ENCODE peak calls at places on chromosome 3, in eight cellular contexts. U is Panc1; X is tibial artery; V is MCF 10A; N is activated CD8-positive, alpha-beta T cell treated with anti-CD3 and anti-CD28 coated beads for 36 hours; G is body of pancreas; K is HL-60; B is HCT116. T is an unnamed sample.

GRCh38 chr3:30308131-30308530 is 298.3 kb upstream of the TGFBR2 start:
- DNase-seq in X (no peak), U (no peak), K (peak), V (peak), B (no peak), N (no peak), G (no peak), T (no peak)

GRCh38 chr3:148932976-148933375 is 58.4 kb upstream of the GYG1 start:
- DNase-seq in B (no peak), K (no peak), V (no peak), X (no peak), G (no peak), U (no peak), N (no peak), T (no peak)

GRCh38 chr3:124552224-124552623 is 178.0 kb upstream of the UMPS start:
- DNase-seq in U (no peak), N (no peak), V (peak), G (peak), K (no peak), X (no peak), B (no peak), T (no peak)

GRCh38 chr3:186151077-186151971 is 42.4 kb upstream of the ETV5 start:
- DNase-seq in N (no peak), V (no peak), K (no peak), X (no peak), U (no peak), B (no peak), G (peak), T (no peak)

GRCh38 chr3:43620953-43621405 is 832 bp downstream of the ANO10 start:
- DNase-seq in G (no peak), B (no peak), K (no peak), N (no peak), X (no peak), V (peak), U (no peak), T (no peak)

GRCh38 chr3:74564560-74564959 is 49.9 kb downstream of the CNTN3 start:
- DNase-seq in K (no peak), U (no peak), B (no peak), V (no peak), G (no peak), N (no peak), X (no peak), T (no peak)

GRCh38 chr3:40398346-40398745 is 11.4 kb downstream of the ENTPD3 start:
- DNase-seq in K (no peak), V (no peak), N (no peak), B (no peak), X (no peak), G (peak), U (no peak), T (no peak)

GRCh38 chr3:43185656-43186375 is 79.9 kb upstream of the POMGNT2 start:
- DNase-seq in X (no peak), K (no peak), B (no peak), V (no peak), N (no peak), G (no peak), U (no peak), T (no peak)

GRCh38 chr3:73623316-73623715 is 1.4 kb downstream of the PDZRN3 start:
- DNase-seq in V (no peak), K (no peak), G (peak), U (no peak), N (no peak), B (no peak), X (no peak), T (no peak)

GRCh38 chr3:124530916-124531315 is 199.3 kb upstream of the UMPS start:
- DNase-seq in N (no peak), U (no peak), G (no peak), B (no peak), V (no peak), K (no peak), X (no peak), T (no peak)

GRCh38 chr3:39960515-39961403 is 151.3 kb downstream of the MYRIP start:
- DNase-seq in K (no peak), U (no peak), B (no peak), G (no peak), N (no peak), V (no peak), X (peak), T (no peak)

GRCh38 chr3:4494807-4495200 is 1.7 kb downstream of the ITPR1 start:
- DNase-seq in K (no peak), N (no peak), G (no peak), U (no peak), X (no peak), B (no peak), V (no peak), T (no peak)

GRCh38 chr3:23162939-23163338 is 40.2 kb upstream of the UBE2E2 start:
- DNase-seq in N (no peak), G (no peak), V (no peak), B (no peak), K (no peak), X (no peak), U (no peak), T (no peak)

DNA sequence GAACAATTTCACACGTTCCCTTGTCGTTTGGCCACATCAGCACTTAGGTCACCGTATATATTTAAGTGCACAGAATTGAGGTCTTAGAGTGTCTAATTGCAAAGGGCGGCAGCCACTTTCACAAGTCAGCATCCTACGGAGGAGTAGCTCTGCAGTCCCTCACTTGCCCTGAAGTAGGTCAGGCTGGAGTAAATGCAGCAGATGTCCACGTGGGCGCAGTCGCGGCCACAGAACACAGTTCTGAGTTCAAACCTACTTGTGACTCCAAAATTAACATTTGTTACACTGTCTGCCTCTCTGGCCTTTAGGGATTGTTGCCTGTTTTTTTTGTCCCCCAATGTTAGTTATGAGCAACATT is 85.8 kb downstream of the PDCD6IP start:
- DNase-seq in K (no peak), X (no peak), N (peak), B (no peak), U (no peak), V (peak), G (no peak), T (no peak)
- TF ChIP-seq CTCF in K (no peak), X (no peak), N (no peak), B (no peak), U (peak), V (peak), G (peak), T (peak)

DNA sequence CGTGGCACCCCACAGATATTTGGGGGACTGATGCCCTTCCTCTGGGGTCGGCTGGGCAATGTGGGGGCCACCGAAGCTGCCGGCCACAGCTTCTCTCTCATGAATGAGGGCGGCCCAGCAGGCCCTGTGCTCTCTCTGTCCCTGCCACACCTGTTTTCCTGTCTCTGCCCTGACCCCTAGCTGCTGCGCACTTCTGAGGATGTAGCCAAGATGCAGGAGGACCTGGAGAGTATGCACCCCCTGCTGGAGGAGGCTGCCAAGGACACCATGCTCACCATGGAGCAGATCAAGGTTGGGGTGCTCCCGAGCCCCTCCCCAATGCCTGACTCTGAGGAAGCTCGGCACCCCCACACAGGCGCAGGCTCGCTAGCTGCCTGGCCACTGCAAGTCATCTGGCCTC is 59.7 kb downstream of the SEMA3G start:
- DNase-seq in V (peak), X (no peak), N (peak), G (no peak), K (peak), U (peak), B (peak), T (no peak)
- TF ChIP-seq CTCF in V (peak), X (no peak), N (no peak), G (peak), K (peak), U (no peak), B (peak), T (peak)

GRCh38 chr3:13879102-13879945 is 547 bp downstream of the WNT7A start:
- DNase-seq in B (no peak), U (no peak), X (no peak), K (no peak), V (peak), G (no peak), N (peak), T (no peak)

GRCh38 chr3:13879946-13880810 is at the start of gene WNT7A:
- DNase-seq in N (peak), V (peak), U (no peak), K (no peak), B (no peak), G (no peak), X (peak), T (no peak)

GRCh38 chr3:13881536-13882410 is 1.9 kb upstream of the WNT7A start:
- DNase-seq in V (no peak), K (no peak), U (no peak), G (no peak), B (no peak), N (no peak), X (peak), T (no peak)

GRCh38 chr3:13878711-13879101 is 1.2 kb downstream of the WNT7A start:
- DNase-seq in B (no peak), V (peak), U (no peak), X (no peak), G (no peak), K (no peak), N (peak), T (no peak)

GRCh38 chr3:13880811-13881156 is 913 bp upstream of the WNT7A start:
- DNase-seq in U (no peak), K (no peak), V (no peak), N (no peak), X (no peak), B (no peak), G (no peak), T (no peak)
- TF ChIP-seq CTCF in U (no peak), K (no peak), V (no peak), N (peak), X (no peak), B (no peak), G (no peak), T (no peak)

DNA sequence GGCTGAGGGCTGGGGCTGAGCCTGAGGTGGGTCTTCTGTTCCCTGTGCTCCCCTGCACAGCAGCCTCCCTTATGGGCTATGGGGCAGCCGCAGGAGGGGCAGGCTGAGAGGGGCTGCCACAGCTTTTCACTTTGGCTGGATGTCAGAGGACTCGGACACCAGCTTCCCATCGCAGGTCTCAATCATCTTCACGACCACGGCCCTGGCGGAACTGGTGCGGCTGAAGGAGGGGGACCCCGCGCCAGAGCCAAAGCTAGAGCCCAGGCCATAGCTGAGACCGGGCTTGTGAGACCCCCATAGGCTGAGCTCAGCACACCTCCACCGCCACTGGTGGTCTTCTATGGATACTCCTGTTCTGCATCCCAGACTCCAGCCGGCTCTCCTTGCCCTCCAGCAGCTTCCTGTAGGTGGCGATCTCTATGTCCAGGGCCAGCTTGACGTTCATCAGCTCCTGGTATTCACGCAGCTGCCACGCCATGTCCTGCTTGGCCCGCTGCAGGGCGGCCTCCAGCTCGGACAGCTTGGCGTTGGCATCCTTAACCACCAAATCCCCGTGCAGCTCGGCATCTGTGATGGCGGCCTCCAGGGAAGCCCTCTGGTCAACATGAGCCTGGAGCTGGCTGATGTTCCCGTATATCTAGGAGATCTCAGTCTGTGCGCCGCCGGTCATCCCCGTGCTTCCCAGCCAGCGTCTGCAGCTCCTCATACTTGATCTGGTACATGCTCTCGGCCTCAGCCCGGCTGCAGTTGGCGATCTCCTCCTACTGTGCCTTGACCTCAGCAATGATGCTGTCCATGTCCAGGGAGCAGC is 181.7 kb upstream of the SYNPR start:
- DNase-seq in V (no peak), K (no peak), U (no peak), B (no peak), N (no peak), G (no peak), X (no peak), T (no peak)
- TF ChIP-seq CTCF in V (no peak), K (no peak), U (no peak), B (no peak), N (no peak), G (no peak), X (no peak), T (no peak)

DNA sequence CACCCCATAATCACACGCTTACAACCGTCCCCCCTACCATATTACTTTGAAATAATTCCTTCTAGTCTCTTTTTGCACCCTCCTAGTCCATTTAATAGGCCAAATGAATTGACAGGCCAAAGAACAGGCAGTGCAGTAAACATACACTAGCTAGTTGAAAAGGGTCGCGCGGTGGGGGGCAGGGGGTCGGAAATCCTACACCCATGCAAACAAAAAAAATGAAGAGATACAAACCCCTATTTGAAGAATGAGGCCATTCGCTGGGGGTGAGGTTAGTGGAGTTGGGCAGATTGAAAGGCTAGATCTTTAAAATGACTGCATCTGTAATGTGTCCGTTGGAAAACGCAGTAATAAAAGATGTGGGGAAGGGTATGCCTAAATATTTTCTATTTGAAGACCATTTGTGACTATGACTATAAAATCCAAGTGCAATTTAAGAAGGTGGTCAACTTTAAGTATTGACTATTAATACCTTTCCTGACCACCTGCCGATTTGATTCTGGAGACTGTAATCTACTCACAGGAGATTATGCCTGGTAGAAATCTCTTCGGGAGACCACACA is 891 bp upstream of the ARL6 start:
- DNase-seq in U (no peak), B (no peak), N (no peak), V (no peak), X (no peak), G (no peak), K (no peak), T (no peak)
- TF ChIP-seq CTCF in U (no peak), B (no peak), N (no peak), V (no peak), X (no peak), G (no peak), K (no peak), T (no peak)

GRCh38 chr3:169028716-169029115 is 634.8 kb downstream of the MECOM start:
- DNase-seq in X (no peak), N (no peak), K (no peak), V (peak), B (no peak), G (no peak), U (no peak), T (no peak)
- TF ChIP-seq CTCF in X (no peak), N (no peak), K (no peak), V (no peak), B (no peak), G (no peak), U (no peak), T (no peak)

GRCh38 chr3:21835266-21835665 is 84.3 kb upstream of the ZNF385D start:
- DNase-seq in X (no peak), B (no peak), U (no peak), K (no peak), G (no peak), N (no peak), V (peak), T (no peak)

GRCh38 chr3:21839181-21839580 is 88.2 kb upstream of the ZNF385D start:
- DNase-seq in X (no peak), U (no peak), V (no peak), G (no peak), B (no peak), N (no peak), K (no peak), T (no peak)

DNA sequence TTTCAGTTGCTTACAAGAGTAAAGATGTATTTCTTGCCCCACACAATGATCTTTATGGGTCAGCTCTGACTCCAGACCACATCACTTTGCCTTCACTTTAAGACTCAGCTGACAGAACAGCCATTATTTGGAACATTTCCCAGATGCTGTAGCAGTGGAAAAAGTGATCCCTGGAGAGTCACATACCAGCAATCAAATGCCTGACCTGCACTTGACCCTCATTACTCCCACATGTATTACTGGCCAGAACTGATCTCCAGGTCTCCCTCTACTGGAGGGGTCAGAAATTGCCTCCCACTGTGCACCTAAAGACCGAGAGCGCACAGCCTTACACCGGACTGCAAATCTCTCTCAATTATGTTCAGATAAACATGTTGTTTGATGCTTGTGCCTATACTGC is 88.6 kb upstream of the ZNF385D start:
- DNase-seq in N (no peak), K (peak), X (no peak), B (no peak), V (peak), U (no peak), G (no peak), T (no peak)
- TF ChIP-seq CTCF in N (no peak), K (peak), X (peak), B (no peak), V (no peak), U (peak), G (no peak), T (peak)

GRCh38 chr3:162799910-162800309 is 1303.3 kb downstream of the OTOL1 start:
- DNase-seq in U (no peak), B (no peak), K (no peak), X (no peak), G (no peak), N (no peak), V (no peak), T (no peak)
- TF ChIP-seq CTCF in U (no peak), B (no peak), K (no peak), X (no peak), G (no peak), N (no peak), V (no peak), T (no peak)

DNA sequence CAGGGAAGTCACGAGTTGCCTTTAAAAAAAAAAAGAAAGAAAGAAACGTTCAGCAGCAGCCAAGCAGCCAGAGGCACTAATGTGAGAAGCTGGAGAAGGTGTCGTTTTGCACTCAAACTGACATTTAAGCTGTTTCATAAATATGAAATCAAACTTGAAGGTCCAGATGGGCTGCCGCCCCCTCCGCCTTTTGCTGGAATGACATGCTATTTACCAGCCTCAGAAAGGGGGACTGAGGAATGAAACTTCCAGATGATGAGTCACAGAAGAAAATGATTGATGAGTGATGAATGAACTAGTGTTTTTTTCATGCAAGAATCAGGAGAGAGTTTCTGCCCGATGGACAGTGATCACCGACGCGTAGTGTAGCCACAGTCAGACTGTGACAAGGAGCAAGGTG is 396.8 kb downstream of the IGSF11 start:
- DNase-seq in U (no peak), B (no peak), N (no peak), G (no peak), K (no peak), V (no peak), X (no peak), T (no peak)
- TF ChIP-seq CTCF in U (no peak), B (no peak), N (no peak), G (no peak), K (no peak), V (no peak), X (no peak), T (no peak)

DNA sequence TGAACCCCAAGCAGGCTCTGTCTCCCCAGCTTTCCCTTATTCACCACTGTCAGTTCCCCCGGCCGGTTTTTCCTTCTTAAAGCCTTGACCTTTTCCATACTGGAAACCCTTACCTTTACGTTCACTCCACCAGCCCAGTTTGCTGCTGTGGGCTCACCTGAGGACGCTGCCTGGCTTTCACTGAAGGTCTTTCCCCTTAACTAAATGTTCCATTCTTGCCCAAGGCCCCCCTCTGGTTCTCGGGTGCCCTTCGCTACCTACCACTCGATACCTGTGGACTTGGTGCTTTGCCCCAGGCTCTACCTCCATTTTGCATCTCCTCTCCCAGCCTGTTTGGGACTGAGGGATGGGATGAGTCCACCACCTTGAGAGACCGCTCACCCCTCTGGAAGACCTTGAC is 851 bp downstream of the AP2M1 start:
- DNase-seq in G (no peak), U (no peak), V (peak), K (no peak), N (no peak), X (no peak), B (no peak), T (no peak)
- TF ChIP-seq CTCF in G (no peak), U (no peak), V (no peak), K (no peak), N (no peak), X (no peak), B (no peak), T (no peak)

T was measured in thoracic aorta.